ENCODE peak calls at places on chromosomes 12 and 14, in five cellular contexts. P is ELR; O is germinal center; D is activated CD4-positive, alpha-beta T cell treated with anti-CD3 and anti-CD28 coated beads for 48 hours; X is activated naive CD8-positive, alpha-beta T cell treated with anti-CD3 and anti-CD28 coated beads for 36 hours. C is an unnamed sample.

GRCh38 chr12:64611430-64612286 is 1.4 kb downstream of the RASSF3 start:
- DNase-seq in P (peak), O (peak), D (peak), X (peak), C (peak)

GRCh38 chr12:52321433-52321832 is 235 bp upstream of the KRT83 start:
- DNase-seq in P (no peak), O (no peak), D (no peak), X (no peak), C (no peak)

GRCh38 chr12:117134059-117134458 is 34.8 kb upstream of the TESC start:
- DNase-seq in P (no peak), O (no peak), D (peak), X (peak), C (peak)

GRCh38 chr12:10641735-10642500 is 28.5 kb upstream of the MAGOHB start:
- DNase-seq in P (peak), O (no peak), D (no peak), X (no peak), C (no peak)

GRCh38 chr12:108811411-108812185 is 45.8 kb downstream of the SSH1 start:
- DNase-seq in P (no peak), O (no peak), D (no peak), X (no peak), C (no peak)

GRCh38 chr12:6965026-6965661 is 5.3 kb downstream of the PHB2 start:
- DNase-seq in P (peak), O (peak), D (peak), X (peak), C (peak)

GRCh38 chr14:104681689-104682074 is 7.7 kb upstream of the INF2 start:
- DNase-seq in P (peak), O (no peak), D (no peak), X (no peak), C (no peak)

GRCh38 chr12:53207042-53207441 is at the start of gene ITGB7:
- DNase-seq in P (no peak), O (peak), D (peak), X (peak), C (peak)

GRCh38 chr12:80213871-80214270 is 114.5 kb downstream of the OTOGL start:
- DNase-seq in P (no peak), O (no peak), D (no peak), X (no peak), C (no peak)

GRCh38 chr12:1277905-1278304 is 286.9 kb downstream of the ERC1 start:
- DNase-seq in P (no peak), O (no peak), D (peak), X (peak), C (peak)

GRCh38 chr12:89210277-89210676 is 142.0 kb downstream of the DUSP6 start:
- DNase-seq in P (no peak), O (no peak), D (no peak), X (no peak), C (no peak)

GRCh38 chr14:32038876-32039275 is 38.2 kb upstream of the ARHGAP5 start:
- DNase-seq in P (peak), O (no peak), D (no peak), X (no peak), C (no peak)

GRCh38 chr14:74569826-74570591 is 42.0 kb downstream of the LTBP2 start:
- DNase-seq in P (peak), O (no peak), D (no peak), X (no peak), C (no peak)

GRCh38 chr14:21300892-21301291 is 21.0 kb downstream of the RPGRIP1 start:
- DNase-seq in P (peak), O (peak), D (peak), X (peak), C (peak)

GRCh38 chr12:104796475-104796862 is 161.6 kb downstream of the SLC41A2 start:
- DNase-seq in P (no peak), O (no peak), D (no peak), X (no peak), C (no peak)

GRCh38 chr14:101076451-101077220 is 173.1 kb upstream of the RTL1 start:
- DNase-seq in P (no peak), O (no peak), D (no peak), X (no peak), C (no peak)

GRCh38 chr12:88325076-88325827 is 183.1 kb downstream of the TMTC3 start:
- DNase-seq in P (peak), O (no peak), D (no peak), X (no peak), C (no peak)

GRCh38 chr12:79681008-79681590 is 9.7 kb downstream of the PAWR start:
- DNase-seq in P (peak), O (no peak), D (no peak), X (no peak), C (no peak)

GRCh38 chr14:103155013-103155412 is 31.8 kb downstream of the TNFAIP2 start:
- DNase-seq in P (peak), O (no peak), D (no peak), X (no peak), C (no peak)

GRCh38 chr14:72970058-72970630 is 43.9 kb downstream of the DCAF4 start:
- DNase-seq in P (no peak), O (no peak), D (no peak), X (no peak), C (no peak)

GRCh38 chr14:68894123-68894522 is 85.0 kb downstream of the ACTN1 start:
- DNase-seq in P (no peak), O (no peak), D (no peak), X (no peak), C (no peak)

GRCh38 chr14:26820101-26820500 is 222.3 kb upstream of the NOVA1 start:
- DNase-seq in P (peak), O (no peak), D (no peak), X (no peak), C (no peak)

GRCh38 chr12:14256139-14256538 is 109.3 kb upstream of the ATF7IP start:
- DNase-seq in P (peak), O (no peak), D (peak), X (peak), C (peak)

GRCh38 chr12:56161677-56162351 is 3.7 kb downstream of the MYL6 start:
- DNase-seq in P (no peak), O (no peak), D (no peak), X (no peak), C (no peak)

GRCh38 chr12:550473-551260 is 90.9 kb downstream of the B4GALNT3 start:
- DNase-seq in P (no peak), O (no peak), D (no peak), X (no peak), C (no peak)

GRCh38 chr12:92146865-92147264 is 1.2 kb upstream of the BTG1 start:
- DNase-seq in P (no peak), O (no peak), D (no peak), X (no peak), C (no peak)

GRCh38 chr14:89110110-89110509 is 285.7 kb downstream of the TTC8 start:
- DNase-seq in P (no peak), O (no peak), D (no peak), X (no peak), C (peak)

GRCh38 chr12:14810953-14811483 is 3.0 kb downstream of the SMCO3 start:
- DNase-seq in P (peak), O (no peak), D (no peak), X (no peak), C (no peak)

GRCh38 chr14:64845878-64846277 is 33.8 kb downstream of the SPTB start:
- DNase-seq in P (peak), O (no peak), D (no peak), X (no peak), C (no peak)

GRCh38 chr12:125029756-125030358 is 35.4 kb upstream of the AACS start:
- DNase-seq in P (peak), O (no peak), D (no peak), X (no peak), C (no peak)

GRCh38 chr14:70005281-70005805 is 126.1 kb downstream of the SMOC1 start:
- DNase-seq in P (no peak), O (no peak), D (no peak), X (no peak), C (no peak)

GRCh38 chr14:93009471-93010117 is 86.6 kb downstream of the CHGA start:
- DNase-seq in P (peak), O (no peak), D (no peak), X (no peak), C (no peak)

GRCh38 chr12:63845726-63846125 is 1.2 kb downstream of the SRGAP1 start:
- DNase-seq in P (peak), O (no peak), D (no peak), X (no peak), C (no peak)

GRCh38 chr12:1099158-1099557 is 108.1 kb downstream of the ERC1 start:
- DNase-seq in P (no peak), O (no peak), D (peak), X (peak), C (peak)

GRCh38 chr14:51704465-51705050 is 52.8 kb downstream of the FRMD6 start:
- DNase-seq in P (no peak), O (no peak), D (no peak), X (no peak), C (no peak)

C was measured in activated CD8-positive, alpha-beta T cell treated with anti-CD3 and anti-CD28 coated beads for 36 hours.